ENCODE peak calls at places on chromosomes 6 and 20, in four cellular contexts. X, G, H and N are unnamed samples. For H3K27me3, the result is how much of the 10 kb centered on the place peaks cover.

GRCh38 chr6:143967861-143968498 is 40.1 kb downstream of the PLAGL1 start:
- DNase-seq in H (no peak), G (no peak), X (no peak), N (no peak)

GRCh38 chr6:11258260-11259237 is 26.1 kb upstream of the NEDD9 start:
- DNase-seq in H (no peak), G (no peak), X (no peak), N (no peak)

GRCh38 chr20:44234566-44235317 is 12.4 kb upstream of the GDAP1L1 start:
- DNase-seq in H (no peak), G (no peak), X (no peak), N (no peak)

GRCh38 chr6:37487891-37488290 is 11.8 kb downstream of the CCDC167 start:
- DNase-seq in G (no peak), X (no peak), H (no peak), N (no peak)

GRCh38 chr20:61350500-61351250 is 98.6 kb downstream of the CDH4 start:
- DNase-seq in X (no peak), G (no peak), H (no peak), N (no peak)

GRCh38 chr6:27106382-27106781 is 141.1 kb upstream of the PRSS16 start:
- DNase-seq in H (no peak), G (no peak), X (no peak), N (no peak)

GRCh38 chr20:32457476-32457986 is 99.4 kb downstream of the ASXL1 start:
- DNase-seq in H (no peak), X (peak), G (no peak), N (peak)

GRCh38 chr20:40797425-40797824 is 108.4 kb upstream of the MAFB start:
- DNase-seq in H (no peak), X (no peak), G (no peak), N (no peak)

GRCh38 chr6:143405381-143406154 is 44.9 kb downstream of the ADAT2 start:
- DNase-seq in G (no peak), H (peak), X (no peak), N (no peak)

GRCh38 chr6:21664263-21665081 is 70.9 kb downstream of the SOX4 start:
- DNase-seq in X (peak), G (no peak), H (no peak), N (peak)

GRCh38 chr6:20534906-20535305 is 649 bp downstream of the CDKAL1 start:
- DNase-seq in H (no peak), X (no peak), G (no peak), N (no peak)

GRCh38 chr6:138795809-138796469 is at the start of gene ECT2L:
- DNase-seq in X (peak), H (peak), G (no peak), N (peak)

GRCh38 chr20:13081877-13082276 is 73.1 kb downstream of the SPTLC3 start:
- DNase-seq in G (no peak), X (no peak), H (no peak), N (no peak)

GRCh38 chr6:56843476-56844349 is 111.2 kb upstream of the BEND6 start:
- DNase-seq in X (peak), H (peak), G (no peak), N (peak)

GRCh38 chr6:7991536-7991935 is 72.7 kb downstream of the BLOC1S5 start:
- DNase-seq in H (no peak), X (no peak), G (no peak), N (no peak)

GRCh38 chr20:24662756-24663399 is 193.4 kb downstream of the SYNDIG1 start:
- DNase-seq in G (no peak), H (no peak), X (no peak), N (no peak)

GRCh38 chr20:40646321-40647212 is 42.5 kb downstream of the MAFB start:
- DNase-seq in G (no peak), X (no peak), H (no peak), N (no peak)

GRCh38 chr6:39095578-39095977 is 19.4 kb downstream of the SAYSD1 start:
- DNase-seq in X (no peak), G (no peak), H (no peak), N (no peak)

GRCh38 chr20:57593134-57593886 is 26.9 kb downstream of the ZBP1 start:
- DNase-seq in X (no peak), G (no peak), H (no peak), N (peak)

GRCh38 chr6:3193102-3193837 is 34.2 kb downstream of the TUBB2B start:
- DNase-seq in H (no peak), X (no peak), G (no peak), N (no peak)

GRCh38 chr6:83741089-83741488 is 32.2 kb upstream of the SNAP91 start:
- DNase-seq in H (no peak), G (no peak), X (no peak), N (no peak)

GRCh38 chr6:41132254-41132653 is 21.9 kb downstream of the TREML1 start:
- DNase-seq in X (no peak), G (no peak), H (no peak), N (no peak)

GRCh38 chr6:14910692-14911547 is 334.9 kb upstream of the JARID2 start:
- DNase-seq in H (no peak), X (peak), G (no peak), N (peak)

GRCh38 chr20:43977252-43977651 is 62.6 kb downstream of the TOX2 start:
- DNase-seq in X (no peak), G (no peak), H (no peak), N (no peak)

GRCh38 chr6:150924808-150925654 is 59.5 kb downstream of the MTHFD1L start:
- DNase-seq in X (no peak), G (no peak), H (peak), N (no peak)

GRCh38 chr6:148075352-148075751 is 267.3 kb upstream of the SASH1 start:
- DNase-seq in X (no peak), H (no peak), G (no peak), N (no peak)

GRCh38 chr6:151239603-151240035 is at the start of gene AKAP12:
- DNase-seq in H (no peak), X (peak), G (no peak), N (peak)

GRCh38 chr20:44941292-44941691 is 18.9 kb downstream of the TOMM34 start:
- DNase-seq in G (no peak), X (no peak), H (no peak), N (no peak)

GRCh38 chr6:13715444-13715883 is 3.8 kb upstream of the RANBP9 start:
- DNase-seq in H (no peak), G (no peak), X (no peak), N (no peak)

GRCh38 chr6:53464483-53464882 is 80.4 kb downstream of the GCLC start:
- DNase-seq in X (no peak), G (no peak), H (no peak), N (no peak)
- H3K27ac ChIP-seq in X (no peak), G (no peak), H (no peak), N (no peak)

DNA sequence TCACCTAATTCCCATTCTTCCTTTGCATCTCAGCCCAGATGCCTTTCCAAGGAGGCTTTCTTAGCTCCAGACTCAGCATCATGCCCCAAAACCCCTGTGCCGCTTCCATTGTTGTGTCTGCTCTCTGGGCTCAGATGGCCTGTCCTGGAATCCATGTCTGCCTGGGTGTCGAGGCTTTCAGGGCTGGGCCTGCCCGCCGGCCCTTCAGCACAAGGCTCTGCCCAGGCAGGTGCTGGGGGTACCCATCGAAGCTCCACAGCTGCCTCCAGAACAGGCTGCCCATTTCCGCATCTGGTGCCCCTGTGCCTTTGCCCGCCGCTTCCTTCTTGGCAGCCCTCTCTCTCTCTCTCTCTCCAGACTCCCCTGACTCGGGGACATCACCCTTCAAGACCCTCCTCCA is 1.2 kb downstream of the CPXM1 start:
- DNase-seq in X (no peak), H (no peak), G (no peak), N (no peak)
- H3K27me3 ChIP-seq in X (half or more), H (under half), G (under half), N (under half)

GRCh38 chr20:62978559-62978938 is 26.0 kb downstream of the SLC17A9 start:
- DNase-seq in X (no peak), G (no peak), H (no peak), N (no peak)

GRCh38 chr20:62979310-62979709 is 26.8 kb downstream of the SLC17A9 start:
- DNase-seq in G (no peak), H (no peak), X (no peak), N (no peak)

GRCh38 chr20:62979876-62980373 is 26.8 kb downstream of the BHLHE23 start:
- DNase-seq in G (no peak), H (no peak), X (no peak), N (no peak)

GRCh38 chr20:62975812-62976413 is 23.4 kb downstream of the SLC17A9 start:
- DNase-seq in H (no peak), G (no peak), X (no peak), N (no peak)

DNA sequence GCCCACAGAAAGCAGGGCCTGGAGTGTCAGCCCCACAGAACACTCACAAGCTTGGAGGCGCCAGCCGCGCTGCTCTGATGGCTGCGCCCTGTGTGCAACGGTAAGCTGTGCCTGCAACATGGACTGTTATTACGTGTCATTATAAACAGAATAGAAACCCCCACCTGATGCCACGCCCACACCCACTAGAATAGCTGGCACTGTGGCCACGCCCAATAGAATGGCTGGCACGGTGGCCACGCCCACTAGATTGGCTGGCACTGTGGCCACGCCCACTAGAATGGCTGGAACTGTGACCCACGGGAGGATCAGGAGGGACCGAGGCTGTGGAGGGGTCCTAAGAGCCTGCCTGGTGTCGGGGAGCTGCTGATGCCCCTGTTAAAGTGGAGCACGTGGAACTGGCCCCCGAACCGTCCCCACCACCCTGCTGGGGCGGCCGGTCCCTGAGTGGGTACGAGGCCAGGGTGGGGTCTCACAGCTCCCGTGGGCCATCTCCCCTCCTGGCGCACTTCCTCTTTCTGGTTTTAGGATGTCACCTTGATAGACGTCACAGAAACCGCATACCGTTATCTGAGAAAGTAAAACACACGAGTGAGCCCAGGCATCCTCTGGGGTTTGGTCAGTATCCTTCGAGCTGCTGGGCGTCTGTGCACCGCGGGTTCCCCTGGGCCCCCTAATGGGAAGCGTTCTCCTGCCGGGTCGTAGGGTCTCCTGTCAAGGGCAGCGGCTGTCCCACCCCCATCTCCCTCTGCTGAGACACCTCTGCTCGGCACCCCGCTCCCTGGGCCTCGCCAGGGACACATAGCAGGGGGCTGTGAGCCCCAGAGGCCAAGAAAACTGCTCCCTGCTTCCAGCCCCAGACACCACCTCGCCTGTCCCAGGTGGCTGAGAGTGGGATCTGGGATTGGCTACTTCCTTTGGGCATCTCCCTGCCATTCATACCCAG is 25.4 kb downstream of the SLC17A9 start:
- DNase-seq in H (no peak), X (no peak), G (no peak), N (no peak)
- H3K4me3 ChIP-seq in H (no peak), X (no peak), G (no peak), N (no peak)

DNA sequence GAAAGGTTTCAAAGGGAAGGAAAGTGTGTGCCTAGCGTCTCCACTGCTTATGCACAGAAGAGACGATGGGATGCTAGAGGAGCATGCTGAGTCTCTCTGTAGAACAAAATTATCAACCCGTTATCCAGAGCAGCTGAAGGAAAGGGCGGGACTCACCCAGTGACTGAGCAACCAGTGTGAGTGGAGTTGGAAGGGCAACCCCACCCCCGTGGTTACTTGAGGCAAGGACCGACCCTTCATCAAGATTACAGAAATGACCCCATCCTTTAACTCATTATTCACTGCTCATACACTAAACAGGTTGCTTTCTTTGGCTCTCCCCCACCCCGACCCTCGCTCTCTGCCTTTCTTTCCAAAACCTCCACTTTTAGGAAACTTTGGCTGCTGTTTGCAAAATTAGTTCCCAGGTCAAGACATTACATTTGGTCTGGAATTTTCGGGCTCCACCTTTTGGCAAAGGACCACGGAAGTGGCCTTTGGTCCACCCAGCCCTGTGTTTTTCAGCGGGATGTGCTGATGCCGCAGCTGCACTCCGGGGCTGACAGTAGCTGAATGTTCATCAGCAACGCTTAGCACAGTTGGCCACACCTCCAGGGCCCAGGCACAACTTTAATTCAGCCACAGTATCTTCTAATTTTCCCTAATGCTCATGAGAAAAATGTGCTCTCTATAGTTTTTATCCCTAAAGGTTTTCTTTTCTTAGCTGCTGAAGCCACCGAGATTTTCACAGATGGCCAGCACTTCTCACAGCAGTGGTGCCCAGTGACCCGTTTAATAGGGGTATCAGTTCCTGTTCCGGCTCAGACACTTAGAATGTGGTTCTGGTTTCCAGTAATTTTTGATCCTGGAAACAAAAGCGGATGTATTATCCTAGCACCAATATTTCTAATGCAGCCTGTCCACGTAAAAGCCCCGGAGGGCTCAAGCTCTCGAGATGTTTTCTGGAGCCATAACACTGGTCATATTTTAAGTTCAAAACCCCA is 103.6 kb upstream of the NXT1 start:
- DNase-seq in G (no peak), H (no peak), X (peak), N (no peak)
- H3K27ac ChIP-seq in G (peak), H (no peak), X (peak), N (no peak)

GRCh38 chr20:50691585-50692552 is 527 bp upstream of the RIPOR3 start:
- DNase-seq in X (no peak), G (no peak), H (peak), N (no peak)
- H3K27me3 ChIP-seq in X (under half), G (under half), H (under half), N (under half)